ENCODE peak calls at places on chromosomes 3 and 15, in nine cellular contexts. One of them, this sample, is unnamed.

GRCh38 chr3:184491867-184492615 is 69.5 kb upstream of the EPHB3 start:
- DNase-seq in astrocyte of the spinal cord: no peak
- DNase-seq in GM20000: no peak
- DNase-seq in fibroblast of the aortic adventitia: no peak
- DNase-seq in K562: no peak
- DNase-seq in thyroid gland: no peak
- DNase-seq in endothelial cell: no peak
- DNase-seq in AG04450: no peak
- DNase-seq in fibroblast of pulmonary artery: no peak
- DNase-seq in this sample: no peak

GRCh38 chr3:186121968-186122367 is 13.1 kb upstream of the ETV5 start:
- DNase-seq in K562: no peak
- DNase-seq in fibroblast of pulmonary artery: no peak
- DNase-seq in AG04450: no peak
- DNase-seq in fibroblast of the aortic adventitia: no peak
- DNase-seq in GM20000: no peak
- DNase-seq in thyroid gland: peak
- DNase-seq in astrocyte of the spinal cord: no peak
- DNase-seq in endothelial cell: no peak
- DNase-seq in this sample: peak

GRCh38 chr3:112333386-112334334 is 704 bp downstream of the CD200 start:
- DNase-seq in fibroblast of the aortic adventitia: peak
- DNase-seq in astrocyte of the spinal cord: peak
- DNase-seq in thyroid gland: no peak
- DNase-seq in fibroblast of pulmonary artery: peak
- DNase-seq in AG04450: no peak
- DNase-seq in GM20000: no peak
- DNase-seq in endothelial cell: peak
- DNase-seq in K562: no peak
- DNase-seq in this sample: no peak

GRCh38 chr3:124586126-124587052 is 143.9 kb upstream of the UMPS start:
- DNase-seq in AG04450: no peak
- DNase-seq in astrocyte of the spinal cord: no peak
- DNase-seq in fibroblast of pulmonary artery: no peak
- DNase-seq in K562: peak
- DNase-seq in GM20000: no peak
- DNase-seq in fibroblast of the aortic adventitia: no peak
- DNase-seq in endothelial cell: peak
- DNase-seq in thyroid gland: peak
- DNase-seq in this sample: no peak

GRCh38 chr15:75151214-75152128 is 50.2 kb upstream of the C15orf39 start:
- DNase-seq in GM20000: no peak
- DNase-seq in thyroid gland: no peak
- DNase-seq in fibroblast of the aortic adventitia: no peak
- DNase-seq in AG04450: no peak
- DNase-seq in K562: no peak
- DNase-seq in fibroblast of pulmonary artery: no peak
- DNase-seq in astrocyte of the spinal cord: no peak
- DNase-seq in endothelial cell: no peak
- DNase-seq in this sample: no peak

GRCh38 chr3:41660510-41660909 is 301.4 kb downstream of the ULK4 start:
- DNase-seq in astrocyte of the spinal cord: no peak
- DNase-seq in AG04450: no peak
- DNase-seq in thyroid gland: no peak
- DNase-seq in K562: no peak
- DNase-seq in endothelial cell: no peak
- DNase-seq in fibroblast of pulmonary artery: no peak
- DNase-seq in fibroblast of the aortic adventitia: no peak
- DNase-seq in GM20000: no peak
- DNase-seq in this sample: no peak

GRCh38 chr3:45715945-45716344 is 26.7 kb downstream of the SACM1L start:
- DNase-seq in thyroid gland: no peak
- DNase-seq in AG04450: no peak
- DNase-seq in GM20000: no peak
- DNase-seq in fibroblast of pulmonary artery: no peak
- DNase-seq in endothelial cell: no peak
- DNase-seq in K562: peak
- DNase-seq in fibroblast of the aortic adventitia: no peak
- DNase-seq in astrocyte of the spinal cord: no peak
- DNase-seq in this sample: no peak

GRCh38 chr15:35624881-35625280 is 78.9 kb upstream of the DPH6 start:
- DNase-seq in fibroblast of pulmonary artery: peak
- DNase-seq in AG04450: peak
- DNase-seq in thyroid gland: peak
- DNase-seq in fibroblast of the aortic adventitia: peak
- DNase-seq in astrocyte of the spinal cord: peak
- DNase-seq in K562: no peak
- DNase-seq in GM20000: no peak
- DNase-seq in endothelial cell: no peak
- DNase-seq in this sample: no peak

GRCh38 chr3:157128771-157129671 is 30.9 kb downstream of the CCNL1 start:
- DNase-seq in endothelial cell: no peak
- DNase-seq in AG04450: no peak
- DNase-seq in fibroblast of pulmonary artery: peak
- DNase-seq in thyroid gland: peak
- DNase-seq in GM20000: no peak
- DNase-seq in K562: no peak
- DNase-seq in fibroblast of the aortic adventitia: peak
- DNase-seq in astrocyte of the spinal cord: peak
- DNase-seq in this sample: peak

GRCh38 chr15:100373942-100374341 is 32.2 kb upstream of the ADAMTS17 start:
- DNase-seq in astrocyte of the spinal cord: no peak
- DNase-seq in fibroblast of the aortic adventitia: no peak
- DNase-seq in endothelial cell: no peak
- DNase-seq in AG04450: no peak
- DNase-seq in thyroid gland: no peak
- DNase-seq in K562: no peak
- DNase-seq in GM20000: no peak
- DNase-seq in fibroblast of pulmonary artery: no peak
- DNase-seq in this sample: no peak

GRCh38 chr15:56208641-56209155 is 35.0 kb downstream of the RFX7 start:
- DNase-seq in K562: no peak
- DNase-seq in AG04450: no peak
- DNase-seq in fibroblast of the aortic adventitia: no peak
- DNase-seq in endothelial cell: no peak
- DNase-seq in GM20000: no peak
- DNase-seq in thyroid gland: no peak
- DNase-seq in astrocyte of the spinal cord: peak
- DNase-seq in fibroblast of pulmonary artery: no peak
- DNase-seq in this sample: no peak

GRCh38 chr3:40258555-40258954 is 51.0 kb upstream of the EIF1B start:
- DNase-seq in thyroid gland: no peak
- DNase-seq in GM20000: no peak
- DNase-seq in AG04450: no peak
- DNase-seq in fibroblast of the aortic adventitia: peak
- DNase-seq in endothelial cell: no peak
- DNase-seq in astrocyte of the spinal cord: no peak
- DNase-seq in K562: no peak
- DNase-seq in fibroblast of pulmonary artery: peak
- DNase-seq in this sample: no peak

GRCh38 chr3:31533169-31533870 is 595 bp downstream of the STT3B start:
- DNase-seq in GM20000: peak
- DNase-seq in endothelial cell: peak
- DNase-seq in thyroid gland: peak
- DNase-seq in fibroblast of the aortic adventitia: no peak
- DNase-seq in K562: peak
- DNase-seq in astrocyte of the spinal cord: peak
- DNase-seq in AG04450: no peak
- DNase-seq in fibroblast of pulmonary artery: peak
- DNase-seq in this sample: peak

GRCh38 chr3:126531051-126531330 is 7.0 kb downstream of the CHST13 start:
- DNase-seq in thyroid gland: no peak
- DNase-seq in GM20000: no peak
- DNase-seq in fibroblast of pulmonary artery: no peak
- DNase-seq in endothelial cell: no peak
- DNase-seq in AG04450: no peak
- DNase-seq in astrocyte of the spinal cord: no peak
- DNase-seq in fibroblast of the aortic adventitia: no peak
- DNase-seq in K562: no peak
- DNase-seq in this sample: no peak

GRCh38 chr3:188362405-188362831 is 208.5 kb downstream of the LPP start:
- DNase-seq in fibroblast of pulmonary artery: peak
- DNase-seq in fibroblast of the aortic adventitia: peak
- DNase-seq in AG04450: no peak
- DNase-seq in thyroid gland: no peak
- DNase-seq in K562: no peak
- DNase-seq in GM20000: no peak
- DNase-seq in endothelial cell: no peak
- DNase-seq in astrocyte of the spinal cord: peak
- DNase-seq in this sample: peak
- TF ChIP-seq CTCF in fibroblast of pulmonary artery: peak
- TF ChIP-seq CTCF in fibroblast of the aortic adventitia: no peak
- TF ChIP-seq CTCF in AG04450: no peak
- TF ChIP-seq CTCF in thyroid gland: no peak
- TF ChIP-seq CTCF in K562: no peak
- TF ChIP-seq CTCF in GM20000: no peak
- TF ChIP-seq CTCF in endothelial cell: no peak
- TF ChIP-seq CTCF in astrocyte of the spinal cord: no peak
- TF ChIP-seq CTCF in this sample: no peak

GRCh38 chr15:77837649-77838025 is 204.9 kb upstream of the LINGO1 start:
- DNase-seq in AG04450: no peak
- DNase-seq in astrocyte of the spinal cord: no peak
- DNase-seq in fibroblast of the aortic adventitia: no peak
- DNase-seq in K562: no peak
- DNase-seq in thyroid gland: no peak
- DNase-seq in endothelial cell: no peak
- DNase-seq in GM20000: no peak
- DNase-seq in fibroblast of pulmonary artery: no peak
- DNase-seq in this sample: no peak

GRCh38 chr15:77834276-77834990 is 201.7 kb upstream of the LINGO1 start:
- DNase-seq in K562: no peak
- DNase-seq in fibroblast of the aortic adventitia: no peak
- DNase-seq in endothelial cell: no peak
- DNase-seq in fibroblast of pulmonary artery: no peak
- DNase-seq in AG04450: no peak
- DNase-seq in GM20000: no peak
- DNase-seq in astrocyte of the spinal cord: no peak
- DNase-seq in thyroid gland: no peak
- DNase-seq in this sample: no peak

GRCh38 chr15:77838061-77838460 is 205.3 kb upstream of the LINGO1 start:
- DNase-seq in astrocyte of the spinal cord: peak
- DNase-seq in fibroblast of the aortic adventitia: no peak
- DNase-seq in endothelial cell: no peak
- DNase-seq in thyroid gland: no peak
- DNase-seq in K562: no peak
- DNase-seq in AG04450: no peak
- DNase-seq in fibroblast of pulmonary artery: no peak
- DNase-seq in GM20000: no peak
- DNase-seq in this sample: no peak

GRCh38 chr15:77836901-77837648 is 204.4 kb upstream of the LINGO1 start:
- DNase-seq in AG04450: no peak
- DNase-seq in endothelial cell: no peak
- DNase-seq in K562: no peak
- DNase-seq in fibroblast of the aortic adventitia: no peak
- DNase-seq in GM20000: peak
- DNase-seq in fibroblast of pulmonary artery: no peak
- DNase-seq in thyroid gland: no peak
- DNase-seq in astrocyte of the spinal cord: no peak
- DNase-seq in this sample: no peak

DNA sequence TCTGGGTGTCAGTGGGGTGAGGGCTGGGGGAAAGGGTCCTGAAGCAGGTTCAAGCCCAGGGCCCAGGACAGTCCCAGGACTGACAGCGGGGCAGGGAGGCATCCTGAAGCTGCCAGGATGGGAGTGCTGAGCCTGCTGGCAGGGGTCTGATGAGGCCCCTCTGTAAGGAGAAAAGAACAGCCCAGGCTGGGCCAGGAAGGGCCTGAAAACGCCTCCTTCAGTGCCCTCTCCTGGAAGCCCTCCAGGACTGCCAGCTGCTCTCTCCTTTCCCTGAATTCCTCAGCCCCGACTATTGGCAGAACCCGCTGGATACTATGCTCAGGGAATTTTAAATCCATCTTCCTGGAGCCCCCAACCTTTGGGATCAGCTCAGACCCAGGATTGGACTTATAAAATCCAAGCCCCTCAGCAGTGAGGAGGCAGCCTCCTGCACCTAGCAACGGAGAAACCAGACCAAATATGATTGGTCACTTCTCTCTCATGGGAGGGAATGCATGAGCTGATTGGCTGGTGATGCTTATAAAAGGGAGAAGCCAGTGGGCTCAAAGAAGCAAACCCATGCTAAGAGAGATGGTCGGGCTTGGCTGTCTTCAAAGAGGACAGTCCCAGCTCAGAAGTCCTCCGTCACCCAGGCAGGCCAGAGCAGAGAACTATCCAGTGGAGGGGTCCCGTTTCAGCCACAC is 203.5 kb upstream of the LINGO1 start:
- DNase-seq in AG04450: no peak
- DNase-seq in astrocyte of the spinal cord: peak
- DNase-seq in fibroblast of the aortic adventitia: peak
- DNase-seq in GM20000: peak
- DNase-seq in K562: no peak
- DNase-seq in fibroblast of pulmonary artery: peak
- DNase-seq in endothelial cell: no peak
- DNase-seq in thyroid gland: no peak
- DNase-seq in this sample: no peak
- TF ChIP-seq CTCF in AG04450: no peak
- TF ChIP-seq CTCF in astrocyte of the spinal cord: no peak
- TF ChIP-seq CTCF in fibroblast of the aortic adventitia: no peak
- TF ChIP-seq CTCF in GM20000: no peak
- TF ChIP-seq CTCF in K562: no peak
- TF ChIP-seq CTCF in fibroblast of pulmonary artery: no peak
- TF ChIP-seq CTCF in endothelial cell: no peak
- TF ChIP-seq CTCF in thyroid gland: no peak
- TF ChIP-seq CTCF in this sample: no peak

GRCh38 chr3:131381445-131382291 is at the start of gene NUDT16:
- DNase-seq in fibroblast of pulmonary artery: peak
- DNase-seq in thyroid gland: peak
- DNase-seq in GM20000: peak
- DNase-seq in astrocyte of the spinal cord: peak
- DNase-seq in AG04450: peak
- DNase-seq in K562: peak
- DNase-seq in endothelial cell: peak
- DNase-seq in fibroblast of the aortic adventitia: peak
- DNase-seq in this sample: peak
- TF ChIP-seq CTCF in fibroblast of pulmonary artery: no peak
- TF ChIP-seq CTCF in thyroid gland: no peak
- TF ChIP-seq CTCF in GM20000: no peak
- TF ChIP-seq CTCF in astrocyte of the spinal cord: no peak
- TF ChIP-seq CTCF in AG04450: no peak
- TF ChIP-seq CTCF in K562: no peak
- TF ChIP-seq CTCF in endothelial cell: no peak
- TF ChIP-seq CTCF in fibroblast of the aortic adventitia: no peak
- TF ChIP-seq CTCF in this sample: no peak

DNA sequence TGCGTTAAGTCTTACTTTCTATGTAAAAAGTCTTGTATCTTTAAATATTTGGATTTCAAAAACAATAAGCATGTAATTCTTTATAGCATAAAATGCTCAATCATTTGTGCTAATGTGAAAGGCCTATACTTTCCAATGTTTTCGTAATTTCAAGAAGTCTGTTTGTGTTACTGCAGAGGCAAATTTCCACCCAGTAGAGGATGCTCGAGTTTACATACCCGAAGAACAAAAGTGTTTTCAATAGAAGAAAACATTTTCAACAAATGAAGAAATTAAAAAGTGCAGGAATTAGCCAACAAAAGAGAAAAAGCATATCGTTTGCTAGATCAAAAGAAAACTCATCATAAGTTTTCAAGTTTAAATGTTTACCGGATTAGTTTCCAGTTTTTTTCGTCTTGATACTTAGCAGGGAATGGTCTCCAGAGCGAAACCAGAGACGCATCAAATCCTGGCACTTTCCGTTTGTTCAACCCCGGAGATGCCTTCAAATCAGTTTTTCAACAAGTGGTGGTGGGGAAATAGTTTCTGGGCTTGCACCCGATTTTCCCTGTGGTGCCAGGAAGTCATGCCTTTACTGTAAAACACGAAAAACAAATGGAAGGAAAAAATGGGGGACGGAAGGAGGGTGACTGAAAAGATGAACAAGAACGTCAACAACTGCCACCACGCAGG is 1.0 kb downstream of the CGGBP1 start:
- DNase-seq in K562: no peak
- DNase-seq in endothelial cell: no peak
- DNase-seq in AG04450: no peak
- DNase-seq in thyroid gland: no peak
- DNase-seq in fibroblast of the aortic adventitia: peak
- DNase-seq in astrocyte of the spinal cord: peak
- DNase-seq in GM20000: no peak
- DNase-seq in fibroblast of pulmonary artery: peak
- DNase-seq in this sample: no peak
- TF ChIP-seq CTCF in K562: no peak
- TF ChIP-seq CTCF in endothelial cell: no peak
- TF ChIP-seq CTCF in AG04450: peak
- TF ChIP-seq CTCF in thyroid gland: no peak
- TF ChIP-seq CTCF in fibroblast of the aortic adventitia: peak
- TF ChIP-seq CTCF in astrocyte of the spinal cord: peak
- TF ChIP-seq CTCF in GM20000: no peak
- TF ChIP-seq CTCF in fibroblast of pulmonary artery: peak
- TF ChIP-seq CTCF in this sample: no peak